ENCODE peak calls at places on chromosome 5, in six cellular contexts. H, O, X, Y, G and V are unnamed samples. For H3K9me3 and H3K4me1, the result is how much of the 10 kb centered on the place peaks cover.

GRCh38 chr5:168579987-168580508 is 880 bp upstream of the PANK3 start:
- DNase-seq in Y (no peak), X (no peak), H (no peak), O (no peak), G (no peak), V (no peak)

GRCh38 chr5:131538177-131538593 is 96.8 kb downstream of the RAPGEF6 start:
- DNase-seq in X (no peak), O (no peak), Y (no peak), H (no peak), G (no peak), V (no peak)

GRCh38 chr5:143924311-143924710 is 112.3 kb downstream of the HMHB1 start:
- DNase-seq in H (no peak), X (no peak), O (no peak), G (no peak), Y (no peak), V (no peak)

GRCh38 chr5:98453309-98453708 is 320.2 kb upstream of the RGMB start:
- DNase-seq in O (no peak), Y (no peak), H (no peak), G (no peak), X (no peak), V (no peak)

GRCh38 chr5:175321927-175322532 is 122.0 kb downstream of the DRD1 start:
- DNase-seq in Y (no peak), X (peak), H (peak), G (peak), O (no peak), V (no peak)

GRCh38 chr5:175823731-175824525 is 47.5 kb upstream of the CPLX2 start:
- DNase-seq in G (no peak), Y (no peak), X (no peak), O (no peak), H (no peak), V (no peak)

GRCh38 chr5:62980884-62981283 is 402.3 kb downstream of the LRRC70 start:
- DNase-seq in G (no peak), X (no peak), O (no peak), H (no peak), Y (no peak), V (no peak)

GRCh38 chr5:125485003-125485641 is 738.7 kb upstream of the ZNF608 start:
- DNase-seq in H (peak), Y (peak), O (no peak), G (peak), X (no peak), V (no peak)

GRCh38 chr5:115962565-115963402 is 509 bp downstream of the LVRN start:
- DNase-seq in Y (peak), G (no peak), X (no peak), O (no peak), H (peak), V (peak)

GRCh38 chr5:139378101-139378825 is 4.8 kb downstream of the SLC23A1 start:
- DNase-seq in H (no peak), X (no peak), Y (peak), O (no peak), G (no peak), V (peak)

GRCh38 chr5:132677191-132677590 is 3.4 kb downstream of the IL4 start:
- DNase-seq in O (no peak), G (peak), X (no peak), Y (peak), H (peak), V (peak)

GRCh38 chr5:139021346-139021745 is 146.2 kb upstream of the LRRTM2 start:
- DNase-seq in O (no peak), G (no peak), H (no peak), X (no peak), Y (no peak), V (no peak)

GRCh38 chr5:152736906-152737305 is 331.8 kb upstream of the NMUR2 start:
- DNase-seq in X (no peak), O (no peak), Y (no peak), G (no peak), H (no peak), V (no peak)

GRCh38 chr5:72410896-72411295 is 90.7 kb downstream of the PTCD2 start:
- DNase-seq in H (no peak), X (no peak), O (no peak), Y (no peak), G (no peak), V (no peak)

GRCh38 chr5:91311697-91312501 is 71.2 kb downstream of the ARRDC3 start:
- DNase-seq in H (peak), O (peak), Y (peak), X (peak), G (peak), V (peak)

GRCh38 chr5:79242242-79243039 is 6.5 kb downstream of the JMY start:
- DNase-seq in X (no peak), Y (no peak), H (no peak), O (no peak), G (no peak), V (no peak)

GRCh38 chr5:173890195-173890951 is 2.2 kb downstream of the CPEB4 start:
- DNase-seq in O (no peak), H (peak), G (no peak), X (no peak), Y (no peak), V (no peak)

GRCh38 chr5:143674469-143674786 is 137.5 kb upstream of the HMHB1 start:
- DNase-seq in Y (no peak), O (no peak), H (no peak), X (no peak), G (no peak), V (no peak)

GRCh38 chr5:87787640-87788039 is 374.9 kb upstream of the CCNH start:
- DNase-seq in X (no peak), H (no peak), O (no peak), G (no peak), Y (no peak), V (no peak)

GRCh38 chr5:106454651-106455415 is 1215.9 kb downstream of the EFNA5 start:
- DNase-seq in Y (no peak), H (peak), X (no peak), O (no peak), G (peak), V (no peak)

GRCh38 chr5:161846731-161847130 is 1.2 kb upstream of the GABRA1 start:
- DNase-seq in X (no peak), O (no peak), G (no peak), H (peak), Y (no peak), V (no peak)

GRCh38 chr5:149957855-149958254 is 2.7 kb upstream of the SLC26A2 start:
- DNase-seq in O (no peak), Y (no peak), X (no peak), G (no peak), H (no peak), V (no peak)

GRCh38 chr5:159982421-159983173 is 26.3 kb upstream of the TTC1 start:
- DNase-seq in Y (no peak), X (no peak), H (no peak), G (no peak), O (no peak), V (no peak)

GRCh38 chr5:10216107-10216506 is 33.6 kb downstream of the ATPSCKMT start:
- DNase-seq in Y (no peak), X (no peak), H (no peak), G (no peak), O (no peak), V (no peak)

GRCh38 chr5:3604501-3604900 is 8.9 kb downstream of the IRX1 start:
- DNase-seq in G (no peak), H (no peak), Y (peak), O (no peak), X (no peak), V (peak)

GRCh38 chr5:171067540-171068130 is 205.8 kb downstream of the RANBP17 start:
- DNase-seq in X (no peak), H (no peak), Y (no peak), O (no peak), G (no peak), V (no peak)
- H3K9me3 ChIP-seq in X (under half), H (under half), Y (under half), O (under half), G (under half), V (under half)

GRCh38 chr5:36392818-36393217 is 91.1 kb upstream of the RANBP3L start:
- DNase-seq in Y (no peak), X (no peak), O (no peak), H (no peak), G (no peak), V (no peak)

GRCh38 chr5:36398137-36398536 is 96.4 kb upstream of the RANBP3L start:
- DNase-seq in H (no peak), O (no peak), X (no peak), G (peak), Y (no peak), V (no peak)

GRCh38 chr5:36396640-36397039 is 94.9 kb upstream of the RANBP3L start:
- DNase-seq in O (no peak), G (no peak), X (no peak), Y (no peak), H (no peak), V (no peak)

GRCh38 chr5:36393656-36394438 is 92.1 kb upstream of the RANBP3L start:
- DNase-seq in O (no peak), X (no peak), Y (no peak), H (no peak), G (no peak), V (no peak)

DNA sequence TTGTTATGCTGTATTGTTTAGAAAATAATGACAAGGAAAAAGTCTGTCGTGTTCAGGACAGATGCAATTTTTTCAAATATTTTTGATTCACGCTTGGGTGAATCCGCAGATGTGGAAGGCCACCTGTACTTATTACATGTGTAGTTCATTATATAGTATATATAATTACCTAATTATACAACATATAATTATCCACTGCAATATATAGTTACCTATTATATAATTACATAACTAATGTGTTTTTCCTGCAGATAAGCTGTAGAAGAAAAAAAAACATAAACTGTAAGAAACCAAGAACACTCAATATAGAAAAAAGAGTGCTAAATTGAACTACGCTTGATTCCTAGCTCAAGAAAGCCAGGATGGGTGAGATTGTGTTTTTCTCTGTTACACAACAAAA is 93.6 kb upstream of the RANBP3L start:
- DNase-seq in X (no peak), Y (no peak), O (no peak), H (no peak), G (no peak), V (no peak)
- H3K4me1 ChIP-seq in X (under half), Y (under half), O (under half), H (under half), G (under half), V (under half)

GRCh38 chr5:158074992-158075769 is 216.2 kb upstream of the CLINT1 start:
- DNase-seq in O (peak), X (peak), H (peak), Y (peak), G (peak), V (no peak)
- H3K27ac ChIP-seq in O (no peak), X (no peak), H (peak), Y (no peak), G (no peak), V (no peak)

GRCh38 chr5:56305551-56305950 is 72.4 kb upstream of the ANKRD55 start:
- DNase-seq in H (no peak), O (no peak), G (no peak), X (no peak), Y (no peak), V (no peak)
- H3K9me3 ChIP-seq in H (under half), O (under half), G (under half), X (under half), Y (under half), V (under half)

GRCh38 chr5:141951341-141951781 is 6.6 kb downstream of the PCDH12 start:
- DNase-seq in H (no peak), X (peak), O (no peak), G (no peak), Y (no peak), V (no peak)
- H3K4me1 ChIP-seq in H (under half), X (under half), O (under half), G (under half), Y (under half), V (under half)

DNA sequence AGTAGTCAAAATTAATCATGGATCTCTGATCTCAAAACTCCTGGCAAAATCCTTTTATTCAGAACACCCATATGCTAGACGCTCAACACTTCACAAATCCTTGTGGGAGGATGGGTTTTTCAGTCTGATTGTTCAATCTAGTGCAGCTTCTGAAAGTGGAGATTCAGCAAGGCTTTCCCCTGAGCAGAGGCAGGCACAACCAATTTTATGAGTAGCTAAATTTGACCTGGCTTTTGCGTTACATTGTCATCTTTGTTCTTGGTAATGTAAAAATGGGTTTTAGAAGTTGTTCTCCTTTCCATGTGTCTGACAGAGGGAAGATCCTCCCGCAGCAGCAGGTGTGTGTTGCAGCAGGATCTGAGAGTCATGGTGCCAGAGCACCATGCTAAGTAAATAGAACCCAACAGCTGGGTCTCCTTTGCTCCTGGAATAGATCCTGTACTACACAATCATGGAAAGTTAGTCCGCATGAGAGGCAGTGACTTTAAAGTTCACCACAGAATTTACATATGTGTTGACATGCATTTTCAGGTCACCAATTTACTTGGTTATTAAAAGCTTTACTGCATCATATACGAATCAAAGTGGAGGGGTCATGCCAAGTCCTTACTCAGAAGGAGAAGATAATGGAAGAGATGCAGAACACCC is 70.1 kb upstream of the MEF2C start:
- DNase-seq in Y (no peak), H (no peak), G (no peak), X (no peak), O (no peak), V (no peak)
- H3K27ac ChIP-seq in Y (no peak), H (no peak), G (no peak), X (no peak), O (no peak), V (no peak)

DNA sequence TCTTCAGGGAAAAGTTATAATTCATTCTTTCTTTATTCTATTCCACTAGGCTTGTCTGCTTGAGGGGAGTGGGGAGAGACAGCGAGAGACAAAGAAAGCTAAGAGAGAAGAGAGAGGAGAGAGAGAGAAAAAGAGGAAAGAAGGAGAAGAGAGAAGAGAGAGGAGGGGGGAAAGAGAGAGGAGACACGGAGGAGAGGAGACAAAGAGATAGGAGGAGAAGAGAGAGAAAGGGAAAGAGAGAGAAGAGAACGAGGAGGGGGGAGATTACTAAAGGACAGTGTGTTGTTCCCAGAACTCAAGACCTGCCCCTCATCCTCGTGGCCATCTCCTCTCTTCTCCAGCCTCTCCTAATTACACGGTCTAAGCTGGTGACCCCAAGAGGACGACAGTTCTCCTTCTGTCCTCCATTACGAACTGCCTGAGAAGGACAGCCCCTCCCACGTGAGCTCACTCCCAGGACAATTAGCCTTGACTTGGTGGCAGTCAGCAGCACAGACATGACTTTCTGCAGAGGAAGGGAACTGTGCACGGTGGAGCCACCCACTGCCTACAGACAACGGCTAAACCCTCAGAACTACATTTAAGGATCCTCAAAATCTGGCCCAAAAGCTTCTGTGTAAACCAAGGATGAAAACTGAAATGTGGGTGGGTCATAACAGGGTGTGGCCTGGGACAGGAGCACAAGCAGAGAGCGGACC is 99.1 kb downstream of the COL23A1 start:
- DNase-seq in G (no peak), Y (no peak), X (no peak), O (no peak), H (no peak), V (no peak)
- H3K9me3 ChIP-seq in G (under half), Y (under half), X (under half), O (under half), H (under half), V (under half)